ENCODE peak calls at places on chromosomes 2 and 18, in seven cellular contexts. D, R, S, E, C, A and P are unnamed samples.

GRCh38 chr2:151410485-151410833 is 757 bp downstream of the RIF1 start:
- DNase-seq in D (peak), R (peak), S (peak), E (peak), C (no peak), A (no peak), P (peak)

GRCh38 chr2:170965446-170966225 is 36.6 kb downstream of the GORASP2 start:
- DNase-seq in D (no peak), R (peak), S (no peak), E (peak), C (no peak), A (no peak), P (no peak)

GRCh38 chr18:54828986-54829385 is 709 bp downstream of the RAB27B start:
- DNase-seq in D (no peak), R (no peak), S (no peak), E (no peak), C (no peak), A (no peak), P (no peak)

GRCh38 chr2:216664593-216665034 is 30.7 kb downstream of the IGFBP5 start:
- DNase-seq in D (no peak), R (peak), S (peak), E (peak), C (no peak), A (no peak), P (peak)

GRCh38 chr2:85673736-85674375 is 5.9 kb upstream of the SFTPB start:
- DNase-seq in D (no peak), R (no peak), S (no peak), E (no peak), C (no peak), A (no peak), P (no peak)

GRCh38 chr18:2985628-2986027 is 27.3 kb downstream of the LPIN2 start:
- DNase-seq in D (no peak), R (peak), S (peak), E (peak), C (no peak), A (no peak), P (no peak)

GRCh38 chr2:233700028-233700635 is 7.4 kb downstream of the UGT1A6 start:
- DNase-seq in D (no peak), R (peak), S (peak), E (no peak), C (no peak), A (no peak), P (no peak)

GRCh38 chr2:73716518-73717250 is 20.5 kb downstream of the TPRKB start:
- DNase-seq in D (no peak), R (peak), S (no peak), E (no peak), C (peak), A (no peak), P (no peak)

GRCh38 chr18:37348729-37349128 is 216.9 kb downstream of the CELF4 start:
- DNase-seq in D (no peak), R (no peak), S (no peak), E (no peak), C (no peak), A (no peak), P (no peak)

GRCh38 chr18:43486462-43486861 is 209.2 kb upstream of the SYT4 start:
- DNase-seq in D (peak), R (no peak), S (no peak), E (peak), C (no peak), A (no peak), P (peak)

GRCh38 chr2:201233192-201234166 is 26.9 kb upstream of the CASP8 start:
- DNase-seq in D (peak), R (peak), S (peak), E (peak), C (peak), A (peak), P (peak)

GRCh38 chr2:37318401-37318800 is 6.2 kb downstream of the PRKD3 start:
- DNase-seq in D (no peak), R (peak), S (no peak), E (no peak), C (no peak), A (no peak), P (no peak)

GRCh38 chr18:36201765-36202164 is 14.5 kb downstream of the MOCOS start:
- DNase-seq in D (no peak), R (no peak), S (no peak), E (no peak), C (no peak), A (no peak), P (no peak)

GRCh38 chr2:152115952-152116351 is 17.1 kb upstream of the CACNB4 start:
- DNase-seq in D (no peak), R (no peak), S (no peak), E (peak), C (no peak), A (no peak), P (peak)

GRCh38 chr2:239944706-239945551 is 80.2 kb downstream of the NDUFA10 start:
- DNase-seq in D (no peak), R (peak), S (no peak), E (no peak), C (no peak), A (peak), P (peak)

GRCh38 chr2:28527196-28527595 is 31.3 kb downstream of the PLB1 start:
- DNase-seq in D (no peak), R (no peak), S (no peak), E (no peak), C (no peak), A (no peak), P (peak)

GRCh38 chr2:46179037-46179621 is 118.1 kb upstream of the EPAS1 start:
- DNase-seq in D (no peak), R (peak), S (no peak), E (peak), C (peak), A (no peak), P (peak)

GRCh38 chr2:61135510-61135909 is 26.5 kb upstream of the C2orf74 start:
- DNase-seq in D (no peak), R (peak), S (no peak), E (peak), C (no peak), A (no peak), P (no peak)

GRCh38 chr2:104702026-104702425 is 151.9 kb upstream of the POU3F3 start:
- DNase-seq in D (no peak), R (no peak), S (no peak), E (no peak), C (no peak), A (no peak), P (no peak)

GRCh38 chr2:76953733-76954347 is 568.3 kb downstream of the LRRTM4 start:
- DNase-seq in D (peak), R (peak), S (no peak), E (peak), C (no peak), A (no peak), P (peak)

GRCh38 chr2:236536727-236537398 is 32.8 kb upstream of the ACKR3 start:
- DNase-seq in D (no peak), R (no peak), S (no peak), E (no peak), C (no peak), A (no peak), P (peak)

GRCh38 chr2:50491541-50492114 is 540.3 kb downstream of the NRXN1 start:
- DNase-seq in D (peak), R (peak), S (peak), E (peak), C (no peak), A (no peak), P (peak)

GRCh38 chr18:78986018-78986481 is 6.4 kb downstream of the SALL3 start:
- DNase-seq in D (peak), R (peak), S (peak), E (peak), C (no peak), A (no peak), P (peak)

GRCh38 chr18:73006331-73006730 is 138.5 kb upstream of the NETO1 start:
- DNase-seq in D (no peak), R (peak), S (no peak), E (peak), C (no peak), A (no peak), P (no peak)

GRCh38 chr18:62282188-62282629 is 42.9 kb upstream of the TNFRSF11A start:
- DNase-seq in D (no peak), R (peak), S (no peak), E (no peak), C (no peak), A (no peak), P (no peak)

GRCh38 chr2:13260401-13260800 is 543.7 kb downstream of the TRIB2 start:
- DNase-seq in D (peak), R (no peak), S (peak), E (peak), C (no peak), A (no peak), P (peak)

GRCh38 chr2:101803945-101804696 is 106.6 kb downstream of the MAP4K4 start:
- DNase-seq in D (no peak), R (no peak), S (no peak), E (no peak), C (no peak), A (no peak), P (no peak)

GRCh38 chr2:138364554-138365162 is 136.9 kb upstream of the SPOPL start:
- DNase-seq in D (no peak), R (peak), S (no peak), E (peak), C (no peak), A (no peak), P (no peak)

GRCh38 chr2:48247171-48247570 is 282.8 kb upstream of the STON1 start:
- DNase-seq in D (no peak), R (peak), S (no peak), E (no peak), C (no peak), A (no peak), P (no peak)

GRCh38 chr2:9690252-9690651 is 59.5 kb upstream of the YWHAQ start:
- DNase-seq in D (no peak), R (peak), S (no peak), E (peak), C (no peak), A (no peak), P (peak)

GRCh38 chr2:3131636-3132326 is 245.8 kb downstream of the EIPR1 start:
- DNase-seq in D (no peak), R (no peak), S (no peak), E (no peak), C (no peak), A (peak), P (peak)

GRCh38 chr2:75289771-75290170 is 90.5 kb upstream of the TACR1 start:
- DNase-seq in D (no peak), R (peak), S (no peak), E (peak), C (no peak), A (no peak), P (no peak)

GRCh38 chr18:13658444-13659204 is 67.7 kb downstream of the FAM210A start:
- DNase-seq in D (no peak), R (no peak), S (no peak), E (no peak), C (no peak), A (no peak), P (no peak)

GRCh38 chr2:154130821-154131220 is 259.1 kb downstream of the GALNT13 start:
- DNase-seq in D (no peak), R (no peak), S (no peak), E (no peak), C (no peak), A (no peak), P (no peak)

GRCh38 chr2:134679740-134680139 is 39.1 kb downstream of the TMEM163 start:
- DNase-seq in D (no peak), R (no peak), S (no peak), E (peak), C (no peak), A (no peak), P (no peak)

GRCh38 chr18:54717673-54718435 is 110.4 kb upstream of the RAB27B start:
- DNase-seq in D (peak), R (peak), S (no peak), E (peak), C (no peak), A (no peak), P (peak)

GRCh38 chr2:215882689-215883088 is 130.7 kb downstream of the MREG start:
- DNase-seq in D (no peak), R (peak), S (no peak), E (peak), C (no peak), A (no peak), P (no peak)

GRCh38 chr18:12880532-12880892 is 3.5 kb downstream of the PTPN2 start:
- DNase-seq in D (no peak), R (no peak), S (no peak), E (no peak), C (no peak), A (no peak), P (no peak)

GRCh38 chr2:162294949-162295348 is 23.5 kb downstream of the IFIH1 start:
- DNase-seq in D (no peak), R (no peak), S (no peak), E (no peak), C (no peak), A (no peak), P (no peak)

GRCh38 chr2:23312996-23313606 is 71.9 kb upstream of the KLHL29 start:
- DNase-seq in D (peak), R (no peak), S (peak), E (no peak), C (no peak), A (no peak), P (peak)
- TF ChIP-seq CTCF in D (peak), R (peak), S (peak), E (peak), C (no peak), A (peak), P (peak)

GRCh38 chr2:145411493-145411892 is 891.6 kb upstream of the ZEB2 start:
- DNase-seq in D (no peak), R (no peak), S (no peak), E (no peak), C (no peak), A (no peak), P (no peak)

GRCh38 chr2:145415151-145415550 is 895.2 kb upstream of the ZEB2 start:
- DNase-seq in D (no peak), R (no peak), S (no peak), E (no peak), C (no peak), A (no peak), P (no peak)

GRCh38 chr2:145412155-145412554 is 892.2 kb upstream of the ZEB2 start:
- DNase-seq in D (no peak), R (no peak), S (no peak), E (no peak), C (no peak), A (no peak), P (no peak)

GRCh38 chr2:145410096-145410495 is 890.2 kb upstream of the ZEB2 start:
- DNase-seq in D (no peak), R (no peak), S (no peak), E (peak), C (no peak), A (no peak), P (no peak)

GRCh38 chr2:145413261-145413660 is 893.3 kb upstream of the ZEB2 start:
- DNase-seq in D (no peak), R (no peak), S (no peak), E (no peak), C (no peak), A (no peak), P (no peak)
- TF ChIP-seq CTCF in D (no peak), R (no peak), S (no peak), E (no peak), C (no peak), A (no peak), P (no peak)

DNA sequence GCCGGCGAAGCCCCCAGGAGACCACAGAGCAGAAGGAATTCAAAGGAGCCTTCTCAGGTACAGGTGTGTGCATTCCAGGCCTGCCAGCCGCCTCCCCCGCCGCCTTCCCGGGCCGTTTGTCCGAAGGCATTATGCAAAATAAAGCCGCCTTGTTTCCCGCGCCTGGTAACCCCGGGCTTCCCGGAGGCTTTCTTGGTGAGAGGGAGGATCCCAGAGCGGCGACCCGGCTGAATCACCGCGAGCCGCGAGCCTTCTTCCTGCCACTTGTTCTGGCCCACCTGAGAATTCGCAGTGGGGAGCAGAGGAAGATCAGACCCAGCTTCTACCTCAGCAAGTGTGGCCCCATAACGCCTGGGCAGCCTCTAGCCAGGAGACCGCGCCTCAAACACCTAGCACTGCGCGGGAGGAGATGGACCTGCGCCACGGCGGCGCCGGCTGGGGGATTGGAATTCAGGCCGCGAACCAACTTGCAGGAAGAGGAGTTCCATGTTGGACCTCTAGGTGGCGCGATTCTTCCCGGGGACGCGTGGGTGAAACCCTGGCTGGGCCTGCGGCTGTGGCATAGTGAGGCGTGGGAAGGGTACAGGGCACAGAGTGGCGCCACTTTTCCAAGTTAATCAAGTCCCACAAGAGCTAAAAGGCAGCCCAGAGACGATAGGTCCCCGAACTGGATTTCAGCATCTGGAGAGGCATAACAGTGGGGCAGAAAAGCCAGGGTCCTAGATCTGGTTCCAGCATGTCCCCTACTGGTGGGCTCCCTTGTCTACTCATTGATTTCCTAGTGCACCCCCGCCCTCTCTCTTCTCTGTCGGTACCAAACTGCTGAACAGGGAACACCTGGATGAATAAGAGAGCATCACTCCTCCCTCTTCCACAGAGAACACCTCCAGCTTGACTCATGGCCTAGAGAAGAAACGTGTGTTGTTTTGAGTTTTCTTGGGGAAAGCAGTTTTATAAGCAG is 101.6 kb downstream of the FOXI3 start:
- DNase-seq in D (peak), R (no peak), S (peak), E (peak), C (no peak), A (peak), P (peak)
- TF ChIP-seq CTCF in D (peak), R (peak), S (peak), E (peak), C (no peak), A (peak), P (peak)

GRCh38 chr2:209208211-209208610 is 215.6 kb upstream of the MAP2 start:
- DNase-seq in D (peak), R (peak), S (peak), E (peak), C (no peak), A (no peak), P (peak)
- TF ChIP-seq CTCF in D (peak), R (peak), S (peak), E (peak), C (no peak), A (peak), P (peak)

GRCh38 chr2:182792441-182792840 is 74.0 kb downstream of the FRZB start:
- DNase-seq in D (no peak), R (no peak), S (no peak), E (no peak), C (no peak), A (no peak), P (no peak)
- TF ChIP-seq CTCF in D (no peak), R (no peak), S (no peak), E (no peak), C (no peak), A (no peak), P (no peak)

GRCh38 chr2:20221939-20222768 is 2.8 kb downstream of the SDC1 start:
- DNase-seq in D (no peak), R (no peak), S (no peak), E (no peak), C (no peak), A (no peak), P (peak)

GRCh38 chr2:20224716-20225293 is at the start of gene SDC1:
- DNase-seq in D (peak), R (peak), S (peak), E (peak), C (peak), A (peak), P (peak)

GRCh38 chr2:20224191-20224715 is 677 bp downstream of the SDC1 start:
- DNase-seq in D (no peak), R (no peak), S (peak), E (no peak), C (no peak), A (no peak), P (no peak)

GRCh38 chr2:20222769-20223344 is 2.1 kb downstream of the SDC1 start:
- DNase-seq in D (no peak), R (no peak), S (peak), E (no peak), C (no peak), A (no peak), P (no peak)

GRCh38 chr2:20223345-20224190 is 1.4 kb downstream of the SDC1 start:
- DNase-seq in D (peak), R (peak), S (peak), E (peak), C (peak), A (peak), P (peak)
- TF ChIP-seq CTCF in D (no peak), R (no peak), S (no peak), E (no peak), C (no peak), A (no peak), P (peak)

DNA sequence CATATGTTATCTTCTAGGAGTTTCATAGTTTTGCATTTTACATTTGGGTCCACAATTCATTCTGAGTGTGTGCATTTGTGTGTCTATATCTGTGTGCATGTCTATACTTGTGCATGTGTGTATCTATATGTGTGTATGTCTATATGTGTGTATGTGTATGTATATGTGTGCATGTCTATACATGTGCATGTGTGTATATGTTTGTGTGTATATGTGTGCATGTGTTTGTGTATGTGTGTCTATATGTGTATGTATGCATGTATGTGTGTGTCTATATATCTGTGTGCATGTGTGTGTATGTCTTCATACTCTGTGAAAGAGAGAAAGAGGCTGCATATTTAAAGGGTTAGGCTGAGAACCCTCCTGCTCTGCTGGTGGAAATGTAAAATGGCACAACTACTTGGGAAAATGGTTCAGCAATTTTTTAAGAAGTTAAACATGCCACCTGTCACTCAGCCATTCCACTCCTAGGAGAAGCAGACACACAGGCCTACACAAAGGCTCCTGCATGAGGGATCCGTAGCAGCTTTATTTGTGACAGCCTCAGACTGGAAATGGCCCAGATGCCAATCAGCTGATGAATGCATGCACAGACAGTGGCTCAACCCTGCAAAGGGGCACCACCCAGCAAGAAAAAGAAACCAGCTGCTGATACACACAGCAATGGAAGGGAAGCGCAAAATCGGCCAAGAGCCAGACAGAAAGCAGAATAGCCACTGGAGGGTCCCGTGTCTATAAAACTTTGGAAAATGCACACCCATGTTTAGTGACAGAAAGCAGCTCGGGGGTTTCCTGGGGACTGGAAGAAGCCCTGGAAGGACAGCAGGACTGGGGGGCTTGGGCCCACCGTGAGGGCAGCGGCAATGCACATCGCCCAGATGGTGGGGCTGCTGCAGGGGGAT is 146.8 kb downstream of the SEPTIN10 start:
- DNase-seq in D (no peak), R (peak), S (no peak), E (peak), C (no peak), A (no peak), P (peak)
- TF ChIP-seq CTCF in D (no peak), R (no peak), S (no peak), E (no peak), C (no peak), A (no peak), P (no peak)